ENCODE peak calls at places on chromosomes 5 and 9, in seven cellular contexts. I is HCT116, P is GM12878, F is K562, O is endothelial cell of umbilical vein, G is HepG2, C is H1. L is an unnamed sample.

GRCh38 chr5:38538161-38538560 is 18.3 kb downstream of the LIFR start:
- DNase-seq in C (no peak), P (no peak), F (no peak), O (no peak), I (no peak), G (no peak), L (no peak)

GRCh38 chr9:123338710-123339665 is 17.0 kb upstream of the CRB2 start:
- DNase-seq in C (no peak), O (peak; percentile 20), F (peak; percentile 70), I (no peak), G (no peak), P (peak; percentile 94), L (no peak)

GRCh38 chr9:130932220-130933069 is 6.6 kb downstream of the FIBCD1 start:
- DNase-seq in P (no peak), G (no peak), F (peak; percentile 66), C (no peak), I (no peak), O (no peak), L (no peak)

GRCh38 chr5:181028032-181028819 is 11.8 kb upstream of the BTNL9 start:
- DNase-seq in I (peak; percentile 90), C (peak; percentile 59), P (no peak), F (peak; percentile 80), G (no peak), O (no peak), L (no peak)

GRCh38 chr9:95785209-95785608 is 90.3 kb upstream of the ERCC6L2 start:
- DNase-seq in O (no peak), C (peak; percentile 17), P (no peak), G (no peak), I (no peak), F (no peak), L (no peak)

GRCh38 chr5:54825005-54825404 is 160.4 kb downstream of the ESM1 start:
- DNase-seq in C (no peak), I (no peak), O (no peak), P (no peak), F (no peak), G (no peak), L (no peak)

GRCh38 chr5:171419663-171420428 is 399 bp downstream of the FGF18 start:
- DNase-seq in I (no peak), C (peak; percentile 74), O (no peak), P (no peak), G (no peak), F (no peak), L (no peak)

GRCh38 chr5:9898319-9898718 is 268.2 kb upstream of the TAS2R1 start:
- DNase-seq in F (no peak), P (no peak), C (peak; percentile 47), I (peak; percentile 8), G (peak; percentile 5), O (no peak), L (no peak)

GRCh38 chr5:74643160-74643562 is 2.6 kb upstream of the ENC1 start:
- DNase-seq in I (peak; percentile 48), F (no peak), O (peak; percentile 86), G (peak; percentile 57), P (no peak), C (no peak), L (no peak)

GRCh38 chr5:156147948-156148285 is 179.0 kb upstream of the SGCD start:
- DNase-seq in P (no peak), F (no peak), C (no peak), I (no peak), G (no peak), O (no peak), L (no peak)

GRCh38 chr5:172224996-172225395 is 31.0 kb downstream of the EFCAB9 start:
- DNase-seq in I (no peak), P (peak; percentile 13), F (no peak), C (no peak), G (no peak), O (no peak), L (no peak)

GRCh38 chr5:100827481-100827889 is 75.6 kb downstream of the ST8SIA4 start:
- DNase-seq in P (no peak), O (peak; percentile 51), C (no peak), I (no peak), F (no peak), G (no peak), L (no peak)

GRCh38 chr5:141694479-141694878 is 12.4 kb upstream of the ARAP3 start:
- DNase-seq in P (no peak), G (no peak), O (no peak), C (no peak), F (no peak), I (no peak), L (no peak)

GRCh38 chr5:9325549-9325948 is 220.3 kb downstream of the SEMA5A start:
- DNase-seq in O (no peak), C (no peak), G (no peak), F (no peak), P (no peak), I (no peak), L (no peak)

GRCh38 chr5:113194125-113194524 is 217.5 kb downstream of the DCP2 start:
- DNase-seq in G (peak; percentile 64), F (no peak), I (no peak), O (no peak), P (no peak), C (no peak), L (no peak)

GRCh38 chr5:95959964-95960801 is 1.5 kb downstream of the ELL2 start:
- DNase-seq in F (no peak), P (no peak), I (no peak), O (peak; percentile 69), G (no peak), C (no peak), L (no peak)
- TF ChIP-seq POLR2AphosphoS5 in F (no peak), P (peak; percentile 55), I (no peak), O (no peak), G (peak; percentile 38), C (no peak), L (no peak)

GRCh38 chr9:83062653-83063527 is at the start of gene RASEF:
- DNase-seq in O (no peak), G (no peak), I (no peak), P (no peak), F (no peak), C (peak; percentile 84), L (no peak)
- TF ChIP-seq EZH2 in O (no peak), G (no peak), I (no peak), P (no peak), F (no peak), C (no peak), L (no peak)

DNA sequence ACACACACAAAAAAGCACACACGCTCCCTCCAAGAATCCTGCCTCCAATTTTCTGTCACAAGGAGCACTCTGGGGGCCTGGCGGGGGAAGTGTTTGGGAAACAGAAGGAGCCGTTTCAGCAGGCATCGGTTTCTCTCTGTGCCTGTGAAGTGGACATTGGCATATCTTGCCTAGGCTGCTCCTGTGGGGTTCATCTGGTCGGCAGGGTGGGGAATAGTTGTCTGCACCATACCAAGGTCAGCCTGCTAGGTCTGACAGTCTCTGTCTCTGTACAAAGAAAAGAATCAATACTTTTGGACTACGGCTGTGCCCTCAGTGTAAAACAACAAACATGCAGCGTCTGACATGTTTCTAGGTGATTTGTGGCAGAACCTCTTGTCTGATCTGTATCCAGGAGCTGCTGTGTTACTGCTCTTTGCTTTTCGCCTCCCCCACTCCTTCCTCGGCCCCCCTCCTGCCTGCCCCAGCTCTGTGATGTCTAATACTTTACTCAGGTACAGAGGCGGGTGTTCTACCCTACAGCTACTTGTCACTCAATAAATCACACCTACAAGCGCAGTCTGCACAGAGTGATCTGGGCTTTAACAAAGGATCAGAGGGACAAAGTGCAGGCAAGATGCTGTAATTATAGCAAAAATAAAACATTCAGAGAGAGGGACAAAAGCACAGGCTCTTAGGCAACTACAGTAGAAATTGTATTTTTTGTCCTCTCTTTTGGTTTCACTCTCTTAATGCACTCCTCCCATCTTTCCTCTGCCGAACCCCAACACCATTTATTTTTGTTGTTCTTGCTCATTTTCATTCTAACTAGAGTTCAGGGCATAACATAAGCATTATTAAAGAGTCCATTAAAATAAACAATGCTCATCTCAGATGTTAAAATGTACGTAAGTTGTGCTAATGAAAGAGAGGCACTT is 216.7 kb downstream of the BNC2 start:
- DNase-seq in O (peak; percentile 17), C (no peak), F (no peak), G (peak; percentile 42), I (no peak), P (no peak), L (no peak)
- H3K9ac ChIP-seq in O (no peak overlapping the region), C (no peak overlapping the region), F (no peak overlapping the region), G (no peak overlapping the region), I (no peak overlapping the region), P (no peak overlapping the region), L (peak overlapping the region; percentile 24)

GRCh38 chr9:100406962-100407361 is 20.0 kb upstream of the MSANTD3 start:
- DNase-seq in F (no peak), O (no peak), G (no peak), P (no peak), I (no peak), C (no peak), L (no peak)

GRCh38 chr9:100413839-100414420 is 13.0 kb upstream of the MSANTD3 start:
- DNase-seq in C (peak; percentile 8), P (no peak), I (no peak), G (no peak), F (no peak), O (no peak), L (no peak)

GRCh38 chr9:100409176-100409556 is 17.8 kb upstream of the MSANTD3 start:
- DNase-seq in I (no peak), P (no peak), G (no peak), C (no peak), O (no peak), F (no peak), L (no peak)

GRCh38 chr9:100408541-100409175 is 18.3 kb upstream of the MSANTD3 start:
- DNase-seq in P (no peak), I (no peak), O (no peak), C (peak; percentile 38), F (no peak), G (no peak), L (peak; percentile 65)

GRCh38 chr9:100411472-100412270 is 15.3 kb upstream of the MSANTD3 start:
- DNase-seq in C (peak; percentile 85), O (peak; percentile 90), F (no peak), G (peak; percentile 89), I (no peak), P (peak; percentile 66), L (no peak)
- TF ChIP-seq POLR2AphosphoS5 in C (peak; percentile 75), O (peak; percentile 47), F (no peak), G (peak; percentile 90), I (no peak), P (peak; percentile 62), L (peak; percentile 61)

GRCh38 chr9:135086597-135087488 is 625 bp upstream of the OLFM1 start:
- DNase-seq in P (no peak), C (no peak), G (no peak), I (no peak), O (no peak), F (no peak), L (no peak)
- TF ChIP-seq EZH2 in P (no peak), C (no peak), G (no peak), I (no peak), O (no peak), F (no peak), L (no peak)

L was measured in SK-N-MC.